ENCODE peak calls at places on chromosomes 16 and 17, in ten cellular contexts. I is iPS DF 6.9; E is trophoblast cell; S is MM.1S; B is sigmoid colon; O is CD8-positive, alpha-beta memory T cell; U is breast epithelium; D is CD4-positive, alpha-beta T cell; W is body of pancreas; N is left lung. F is an unnamed sample.

GRCh38 chr16:27389272-27389961 is 12.6 kb upstream of the IL21R start:
- DNase-seq in I (no peak), E (no peak), S (peak; percentile 93), B (no peak), O (no peak), U (no peak), D (no peak), W (no peak), N (no peak), F (no peak)

GRCh38 chr17:4710693-4711634 is 532 bp downstream of the ARRB2 start:
- DNase-seq in I (no peak), E (no peak), S (no peak), B (no peak), O (peak; percentile 18), U (no peak), D (peak; percentile 56), W (peak; percentile 16), N (peak; percentile 86), F (no peak)

GRCh38 chr16:55444754-55445485 is 34.1 kb upstream of the MMP2 start:
- DNase-seq in I (no peak), E (peak; percentile 32), S (no peak), B (peak; percentile 74), O (no peak), U (no peak), D (no peak), W (peak; percentile 26), N (no peak), F (no peak)

GRCh38 chr17:5931611-5932010 is 138.6 kb upstream of the WSCD1 start:
- DNase-seq in I (no peak), E (no peak), S (no peak), B (no peak), O (no peak), U (no peak), D (no peak), W (no peak), N (no peak), F (no peak)

GRCh38 chr17:31190351-31190750 is 95.6 kb downstream of the NF1 start:
- DNase-seq in I (no peak), E (no peak), S (no peak), B (no peak), O (no peak), U (no peak), D (no peak), W (no peak), N (no peak), F (no peak)

GRCh38 chr17:41539979-41540701 is 12.0 kb upstream of the KRT19 start:
- DNase-seq in I (no peak), E (no peak), S (peak; percentile 17), B (no peak), O (no peak), U (no peak), D (no peak), W (no peak), N (no peak), F (no peak)

GRCh38 chr16:56617212-56618085 is 8.1 kb upstream of the MT1E start:
- DNase-seq in I (no peak), E (peak; percentile 38), S (no peak), B (peak; percentile 92), O (no peak), U (peak; percentile 65), D (peak; percentile 70), W (peak; percentile 92), N (peak; percentile 93), F (no peak)

GRCh38 chr16:30764816-30765465 is 2.8 kb downstream of the RNF40 start:
- DNase-seq in I (no peak), E (no peak), S (no peak), B (no peak), O (no peak), U (no peak), D (no peak), W (no peak), N (peak; percentile 39), F (no peak)

GRCh38 chr17:50426814-50427787 is 1.1 kb downstream of the ACSF2 start:
- DNase-seq in I (no peak), E (no peak), S (peak; percentile 68), B (peak; percentile 69), O (no peak), U (peak; percentile 54), D (peak; percentile 35), W (peak; percentile 31), N (no peak), F (no peak)

GRCh38 chr16:85125570-85126382 is 13.5 kb upstream of the CIBAR2 start:
- DNase-seq in I (no peak), E (no peak), S (no peak), B (no peak), O (no peak), U (no peak), D (no peak), W (peak; percentile 35), N (no peak), F (no peak)

GRCh38 chr17:78476973-78477372 is 98.5 kb downstream of the PGS1 start:
- DNase-seq in I (no peak), E (no peak), S (no peak), B (no peak), O (no peak), U (no peak), D (no peak), W (no peak), N (peak; percentile 26), F (peak; percentile 31)

GRCh38 chr16:90081606-90081970 is 4.5 kb upstream of the PRDM7 start:
- DNase-seq in I (no peak), E (no peak), S (no peak), B (no peak), O (no peak), U (no peak), D (no peak), W (peak; percentile 17), N (no peak), F (no peak)

GRCh38 chr16:90077757-90078593 is 844 bp upstream of the PRDM7 start:
- DNase-seq in I (no peak), E (no peak), S (peak; percentile 60), B (no peak), O (no peak), U (no peak), D (no peak), W (peak; percentile 19), N (no peak), F (no peak)

GRCh38 chr16:90078594-90078895 is 1.4 kb upstream of the PRDM7 start:
- DNase-seq in I (no peak), E (no peak), S (no peak), B (no peak), O (no peak), U (no peak), D (no peak), W (no peak), N (no peak), F (no peak)

GRCh38 chr16:90072442-90073105 is 4.6 kb downstream of the PRDM7 start:
- DNase-seq in I (no peak), E (no peak), S (no peak), B (no peak), O (no peak), U (no peak), D (no peak), W (no peak), N (no peak), F (no peak)

DNA sequence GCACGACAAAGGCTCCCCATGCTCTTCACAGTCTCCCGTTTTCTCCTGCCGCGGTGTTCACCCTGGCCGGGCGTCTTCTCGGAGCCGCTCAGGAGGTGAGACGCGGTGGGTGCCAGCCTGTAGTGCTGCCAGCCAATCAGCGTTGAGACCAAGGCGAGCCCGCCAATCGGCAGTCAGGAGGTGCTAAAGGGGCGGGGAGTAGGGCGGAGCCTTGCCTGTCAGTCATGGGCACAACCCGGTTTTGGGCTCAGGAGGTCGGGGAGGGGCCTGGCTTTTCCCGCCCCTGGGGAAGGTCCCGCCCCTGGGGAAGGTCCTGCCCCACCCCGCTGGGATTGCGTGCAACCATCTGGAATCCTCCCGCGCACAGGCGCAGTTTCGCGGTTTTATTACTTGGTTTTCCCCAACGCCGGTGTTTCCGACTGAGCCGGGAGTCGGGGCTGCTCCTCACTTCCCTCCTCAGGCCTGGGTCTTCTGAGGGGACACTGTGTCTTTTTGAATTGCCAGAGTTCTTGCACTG is at the start of gene PRDM7:
- DNase-seq in I (peak; percentile 98), E (peak; percentile 95), S (peak; percentile 90), B (peak; percentile 96), O (peak; percentile 91), U (peak; percentile 97), D (peak; percentile 97), W (peak; percentile 100), N (peak; percentile 99), F (peak; percentile 86)
- H3K27ac ChIP-seq in I (no peak within 1 kb of the TSS), E (no peak within 1 kb of the TSS), S (peak within 1 kb of the TSS; percentile 42), B (peak within 1 kb of the TSS; percentile 69), O (no peak within 1 kb of the TSS), U (peak within 1 kb of the TSS; percentile 58), D (no peak within 1 kb of the TSS), W (no peak within 1 kb of the TSS), N (no peak within 1 kb of the TSS), F (no peak within 1 kb of the TSS)

DNA sequence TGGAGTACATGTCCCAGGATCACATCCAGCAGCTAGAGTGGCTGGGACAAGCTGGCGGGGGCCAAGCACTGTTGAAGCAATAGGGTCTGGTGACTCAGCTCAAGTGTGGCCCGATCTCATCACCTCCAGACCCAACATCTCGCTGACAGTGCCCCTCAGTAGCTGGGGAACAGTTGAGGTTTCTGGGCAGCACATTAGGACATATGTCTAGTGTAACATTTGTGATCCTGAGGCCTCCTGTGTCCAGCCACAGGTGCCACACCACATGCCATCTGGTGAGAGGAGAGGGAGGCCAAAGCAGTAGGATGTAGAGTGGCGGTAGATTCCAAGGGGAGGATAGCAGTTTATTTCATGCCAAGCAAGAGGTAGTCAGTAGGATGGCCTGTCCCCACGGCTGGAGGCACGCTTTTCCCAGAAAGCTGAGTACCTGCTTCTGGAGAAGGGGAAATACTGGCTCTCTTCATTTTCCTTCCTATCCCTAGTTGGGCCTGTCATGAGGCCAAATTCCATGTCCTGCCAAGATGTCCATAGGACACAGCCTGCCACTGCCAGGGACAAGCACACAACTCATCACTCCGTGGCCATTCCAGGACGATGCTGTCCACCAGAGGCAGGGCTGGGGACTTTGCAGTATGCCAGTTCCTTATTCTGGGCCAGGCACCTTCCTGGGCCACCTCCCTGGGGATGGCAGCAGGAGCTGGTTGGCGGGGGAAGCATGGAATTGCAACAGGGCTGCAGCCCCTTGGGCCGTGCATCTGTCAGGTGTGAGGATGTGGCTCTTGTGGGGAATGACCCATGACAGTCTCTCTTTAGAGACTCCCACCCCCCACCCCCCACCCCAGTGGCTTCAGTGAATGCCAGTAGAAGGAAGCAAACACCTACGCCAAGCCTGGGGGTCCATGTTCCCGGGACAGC is 24.0 kb downstream of the GGA3 start:
- DNase-seq in I (no peak), E (no peak), S (no peak), B (no peak), O (no peak), U (no peak), D (no peak), W (no peak), N (no peak), F (no peak)
- H3K27ac ChIP-seq in I (no peak overlapping the region), E (no peak overlapping the region), S (no peak overlapping the region), B (no peak overlapping the region), O (no peak overlapping the region), U (no peak overlapping the region), D (no peak overlapping the region), W (no peak overlapping the region), N (no peak overlapping the region), F (no peak overlapping the region)

GRCh38 chr17:56868716-56869115 is 34.8 kb downstream of the DGKE start:
- DNase-seq in I (no peak), E (no peak), S (no peak), B (no peak), O (no peak), U (no peak), D (no peak), W (no peak), N (no peak), F (no peak)
- H3K27ac ChIP-seq in I (no peak overlapping the region), E (peak overlapping the region; percentile 52), S (peak overlapping the region; percentile 96), B (no peak overlapping the region), O (no peak overlapping the region), U (no peak overlapping the region), D (no peak overlapping the region), W (no peak overlapping the region), N (no peak overlapping the region), F (no peak overlapping the region)

GRCh38 chr16:25009822-25010221 is 5.3 kb downstream of the ARHGAP17 start:
- DNase-seq in I (no peak), E (no peak), S (no peak), B (no peak), O (no peak), U (no peak), D (no peak), W (peak; percentile 30), N (no peak), F (no peak)
- H3K27ac ChIP-seq in I (no peak overlapping the region), E (no peak overlapping the region), S (no peak overlapping the region), B (no peak overlapping the region), O (no peak overlapping the region), U (no peak overlapping the region), D (no peak overlapping the region), W (no peak overlapping the region), N (no peak overlapping the region), F (no peak overlapping the region)

F was measured in epithelial cell of prostate.